ENCODE peak calls at places on chromosomes 3 and 15, in four cellular contexts. One of them, this sample, is unnamed.

GRCh38 chr3:141789281-141789680 is 26.1 kb downstream of the GRK7 start:
- DNase-seq in sigmoid colon: no peak
- DNase-seq in GM12865: no peak
- DNase-seq in fibroblast of mammary gland: no peak
- DNase-seq in this sample: no peak

GRCh38 chr15:34650177-34650576 is 66.7 kb upstream of the GOLGA8B start:
- DNase-seq in GM12865: peak; percentile 47
- DNase-seq in fibroblast of mammary gland: peak; percentile 66
- DNase-seq in sigmoid colon: no peak
- DNase-seq in this sample: no peak

GRCh38 chr15:88202231-88202630 is 54.3 kb downstream of the NTRK3 start:
- DNase-seq in GM12865: no peak
- DNase-seq in sigmoid colon: no peak
- DNase-seq in fibroblast of mammary gland: no peak
- DNase-seq in this sample: no peak

GRCh38 chr15:90994059-90994416 is 297 bp downstream of the PRC1 start:
- DNase-seq in GM12865: peak; percentile 27
- DNase-seq in sigmoid colon: no peak
- DNase-seq in fibroblast of mammary gland: no peak
- DNase-seq in this sample: peak; percentile 44

GRCh38 chr15:26889298-26889898 is 22.5 kb downstream of the GABRA5 start:
- DNase-seq in GM12865: peak; percentile 77
- DNase-seq in fibroblast of mammary gland: peak; percentile 78
- DNase-seq in sigmoid colon: no peak
- DNase-seq in this sample: peak; percentile 65

GRCh38 chr15:29570121-29570930 is 251.9 kb downstream of the TJP1 start:
- DNase-seq in GM12865: no peak
- DNase-seq in fibroblast of mammary gland: no peak
- DNase-seq in sigmoid colon: no peak
- DNase-seq in this sample: peak; percentile 33

GRCh38 chr15:33278816-33279612 is 31.8 kb upstream of the RYR3 start:
- DNase-seq in fibroblast of mammary gland: peak; percentile 95
- DNase-seq in sigmoid colon: no peak
- DNase-seq in GM12865: no peak
- DNase-seq in this sample: no peak

GRCh38 chr15:68271854-68272471 is 5.6 kb upstream of the FEM1B start:
- DNase-seq in sigmoid colon: no peak
- DNase-seq in fibroblast of mammary gland: peak; percentile 88
- DNase-seq in GM12865: no peak
- DNase-seq in this sample: no peak

GRCh38 chr3:10352146-10352911 is 31.4 kb upstream of the SEC13 start:
- DNase-seq in sigmoid colon: no peak
- DNase-seq in GM12865: no peak
- DNase-seq in fibroblast of mammary gland: peak; percentile 77
- DNase-seq in this sample: no peak

GRCh38 chr15:45863881-45864580 is 229.2 kb downstream of the SQOR start:
- DNase-seq in sigmoid colon: no peak
- DNase-seq in GM12865: no peak
- DNase-seq in fibroblast of mammary gland: no peak
- DNase-seq in this sample: no peak

GRCh38 chr15:48645558-48646330 is at the start of gene FBN1:
- DNase-seq in GM12865: peak; percentile 90
- DNase-seq in fibroblast of mammary gland: peak; percentile 90
- DNase-seq in sigmoid colon: peak; percentile 90
- DNase-seq in this sample: peak; percentile 88

GRCh38 chr3:156433138-156433537 is 121.8 kb downstream of the SSR3 start:
- DNase-seq in GM12865: no peak
- DNase-seq in fibroblast of mammary gland: peak; percentile 18
- DNase-seq in sigmoid colon: no peak
- DNase-seq in this sample: no peak

GRCh38 chr3:156044634-156044975 is 75.8 kb upstream of the KCNAB1 start:
- DNase-seq in GM12865: no peak
- DNase-seq in fibroblast of mammary gland: no peak
- DNase-seq in sigmoid colon: no peak
- DNase-seq in this sample: no peak

GRCh38 chr15:25883860-25884259 is 20.7 kb upstream of the ATP10A start:
- DNase-seq in fibroblast of mammary gland: peak; percentile 79
- DNase-seq in sigmoid colon: no peak
- DNase-seq in GM12865: no peak
- DNase-seq in this sample: no peak

GRCh38 chr3:108645364-108645763 is 55.8 kb downstream of the DZIP3 start:
- DNase-seq in sigmoid colon: no peak
- DNase-seq in fibroblast of mammary gland: no peak
- DNase-seq in GM12865: no peak
- DNase-seq in this sample: no peak

GRCh38 chr15:31277335-31278055 is 49.1 kb upstream of the KLF13 start:
- DNase-seq in GM12865: no peak
- DNase-seq in sigmoid colon: peak; percentile 42
- DNase-seq in fibroblast of mammary gland: no peak
- DNase-seq in this sample: no peak

GRCh38 chr15:80031841-80032240 is 27.6 kb upstream of the ZFAND6 start:
- DNase-seq in fibroblast of mammary gland: peak; percentile 4
- DNase-seq in sigmoid colon: no peak
- DNase-seq in GM12865: peak; percentile 77
- DNase-seq in this sample: peak; percentile 21

GRCh38 chr15:42018306-42019224 is 2.3 kb downstream of the PLA2G4E start:
- DNase-seq in GM12865: no peak
- DNase-seq in sigmoid colon: peak; percentile 60
- DNase-seq in fibroblast of mammary gland: no peak
- DNase-seq in this sample: no peak

GRCh38 chr3:123344175-123344908 is 104.5 kb downstream of the ADCY5 start:
- DNase-seq in sigmoid colon: peak; percentile 50
- DNase-seq in GM12865: peak; percentile 31
- DNase-seq in fibroblast of mammary gland: peak; percentile 81
- DNase-seq in this sample: no peak

GRCh38 chr15:88882745-88883144 is 12.6 kb downstream of the HAPLN3 start:
- DNase-seq in fibroblast of mammary gland: peak; percentile 78
- DNase-seq in sigmoid colon: no peak
- DNase-seq in GM12865: no peak
- DNase-seq in this sample: no peak

GRCh38 chr15:97930230-97930629 is 30.3 kb upstream of the ARRDC4 start:
- DNase-seq in GM12865: no peak
- DNase-seq in fibroblast of mammary gland: no peak
- DNase-seq in sigmoid colon: no peak
- DNase-seq in this sample: no peak

DNA sequence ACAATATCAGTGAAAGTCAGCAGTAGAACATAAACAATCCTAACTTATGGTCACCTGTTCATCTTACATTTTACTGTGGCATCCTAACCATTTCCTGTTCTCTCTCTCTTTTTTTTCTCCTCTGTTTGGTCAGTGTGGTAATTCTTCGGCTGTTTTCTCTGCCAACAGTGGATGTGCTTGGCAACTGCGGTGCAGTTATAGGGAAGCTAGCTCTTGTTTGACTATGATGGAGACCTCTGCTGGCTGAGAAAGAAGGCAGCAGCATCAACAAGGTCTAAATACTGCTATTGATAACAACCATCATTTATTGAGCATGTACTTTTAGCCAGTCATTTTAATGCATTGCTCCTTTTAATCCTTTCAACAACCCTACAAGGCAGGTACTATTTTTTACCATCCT is 723 bp upstream of the DRD3 start:
- DNase-seq in fibroblast of mammary gland: peak; percentile 38
- DNase-seq in GM12865: peak; percentile 20
- DNase-seq in sigmoid colon: no peak
- DNase-seq in this sample: no peak
- TF ChIP-seq CTCF in fibroblast of mammary gland: peak; percentile 29
- TF ChIP-seq CTCF in GM12865: peak; percentile 20
- TF ChIP-seq CTCF in sigmoid colon: no peak
- TF ChIP-seq CTCF in this sample: peak; percentile 7

GRCh38 chr3:18761530-18761929 is 336.4 kb upstream of the SATB1 start:
- DNase-seq in GM12865: no peak
- DNase-seq in sigmoid colon: no peak
- DNase-seq in fibroblast of mammary gland: no peak
- DNase-seq in this sample: no peak
- TF ChIP-seq CTCF in GM12865: no peak
- TF ChIP-seq CTCF in sigmoid colon: no peak
- TF ChIP-seq CTCF in fibroblast of mammary gland: no peak
- TF ChIP-seq CTCF in this sample: no peak

DNA sequence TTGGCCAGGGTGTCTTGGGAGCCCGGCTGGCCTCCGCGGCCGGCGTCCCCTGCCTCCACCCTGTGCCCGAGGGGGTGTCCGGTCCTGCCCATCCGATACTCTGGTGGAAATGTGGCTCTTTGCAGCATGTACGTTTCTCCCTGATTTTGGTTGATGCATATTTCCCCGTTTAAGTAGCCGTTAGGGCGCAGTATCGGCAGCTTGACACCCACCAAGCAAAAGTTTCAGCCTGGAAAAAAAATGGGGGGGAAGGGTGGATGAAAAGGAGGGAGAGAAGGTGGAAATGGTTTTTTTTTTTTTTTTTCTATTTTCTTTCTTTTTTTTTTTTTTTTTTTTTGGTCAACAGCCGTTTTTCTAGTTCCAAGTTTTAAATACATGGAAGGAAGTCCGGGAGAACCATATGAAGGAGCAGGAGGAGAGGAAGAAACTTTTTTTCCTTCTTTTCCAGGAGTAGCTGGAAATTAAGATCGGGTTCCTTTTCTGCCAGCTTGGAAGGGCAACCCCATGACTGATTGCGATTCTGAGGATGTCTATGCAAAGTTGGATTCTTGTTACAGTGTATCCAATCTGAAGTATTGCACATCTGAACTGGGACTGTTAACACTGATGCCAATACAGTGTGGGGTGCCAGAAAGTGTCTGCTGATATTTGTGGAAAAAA is 1.5 kb downstream of the RAP2B start:
- DNase-seq in GM12865: no peak
- DNase-seq in sigmoid colon: no peak
- DNase-seq in fibroblast of mammary gland: peak; percentile 36
- DNase-seq in this sample: peak; percentile 31
- TF ChIP-seq CTCF in GM12865: no peak
- TF ChIP-seq CTCF in sigmoid colon: no peak
- TF ChIP-seq CTCF in fibroblast of mammary gland: no peak
- TF ChIP-seq CTCF in this sample: no peak

DNA sequence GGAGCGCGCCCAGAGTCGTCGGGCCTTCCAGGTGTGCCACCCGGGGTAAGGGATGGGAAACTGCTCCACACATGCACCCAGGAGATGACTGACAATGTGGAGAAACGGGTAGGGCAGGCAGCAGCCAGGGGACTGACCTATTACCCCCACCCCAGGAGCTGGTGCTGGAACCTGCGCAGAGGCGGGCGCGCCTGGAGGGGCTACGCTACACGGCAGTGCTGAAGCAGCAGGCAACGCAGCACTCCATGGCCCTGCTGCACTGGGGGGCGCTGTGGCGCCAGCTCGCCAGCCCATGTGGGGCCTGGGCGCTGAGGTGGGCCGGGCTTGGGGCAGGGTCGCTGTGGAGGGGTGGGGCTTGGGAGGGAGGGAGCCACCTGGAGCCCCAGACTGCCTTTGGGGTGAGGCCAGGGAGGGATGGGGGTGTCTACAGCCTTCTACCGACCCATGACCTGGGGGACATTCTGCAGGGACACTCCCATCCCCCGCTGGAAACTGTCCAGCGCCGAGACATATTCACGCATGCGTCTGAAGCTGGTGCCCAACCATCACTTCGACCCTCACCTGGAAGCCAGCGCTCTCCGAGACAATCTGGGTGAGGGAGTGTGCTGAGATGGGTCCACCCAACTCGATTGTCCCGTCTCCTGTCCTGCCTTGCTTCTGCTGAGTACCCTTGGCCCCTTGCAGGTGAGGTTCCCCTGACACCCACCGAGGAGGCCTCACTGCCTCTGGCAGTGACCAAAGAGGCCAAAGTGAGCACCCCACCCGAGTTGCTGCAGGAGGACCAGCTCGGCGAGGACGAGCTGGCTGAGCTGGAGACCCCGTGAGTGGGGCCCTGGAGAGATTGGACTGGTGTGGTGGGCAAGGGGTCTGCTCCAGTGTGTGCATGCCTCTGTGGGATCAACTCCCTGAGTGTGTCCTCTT is 23.3 kb downstream of the NBEAL2 start:
- DNase-seq in sigmoid colon: peak; percentile 61
- DNase-seq in fibroblast of mammary gland: no peak
- DNase-seq in GM12865: no peak
- DNase-seq in this sample: no peak
- TF ChIP-seq CTCF in sigmoid colon: no peak
- TF ChIP-seq CTCF in fibroblast of mammary gland: no peak
- TF ChIP-seq CTCF in GM12865: no peak
- TF ChIP-seq CTCF in this sample: no peak

GRCh38 chr3:189269356-189269755 is 97.6 kb downstream of the TPRG1 start:
- DNase-seq in sigmoid colon: no peak
- DNase-seq in fibroblast of mammary gland: peak; percentile 45
- DNase-seq in GM12865: no peak
- DNase-seq in this sample: no peak
- TF ChIP-seq CTCF in sigmoid colon: no peak
- TF ChIP-seq CTCF in fibroblast of mammary gland: no peak
- TF ChIP-seq CTCF in GM12865: no peak
- TF ChIP-seq CTCF in this sample: no peak

GRCh38 chr15:47374222-47374621 is 343.1 kb upstream of the SEMA6D start:
- DNase-seq in GM12865: no peak
- DNase-seq in fibroblast of mammary gland: peak; percentile 36
- DNase-seq in sigmoid colon: no peak
- DNase-seq in this sample: no peak
- TF ChIP-seq CTCF in GM12865: no peak
- TF ChIP-seq CTCF in fibroblast of mammary gland: peak; percentile 60
- TF ChIP-seq CTCF in sigmoid colon: no peak
- TF ChIP-seq CTCF in this sample: no peak

DNA sequence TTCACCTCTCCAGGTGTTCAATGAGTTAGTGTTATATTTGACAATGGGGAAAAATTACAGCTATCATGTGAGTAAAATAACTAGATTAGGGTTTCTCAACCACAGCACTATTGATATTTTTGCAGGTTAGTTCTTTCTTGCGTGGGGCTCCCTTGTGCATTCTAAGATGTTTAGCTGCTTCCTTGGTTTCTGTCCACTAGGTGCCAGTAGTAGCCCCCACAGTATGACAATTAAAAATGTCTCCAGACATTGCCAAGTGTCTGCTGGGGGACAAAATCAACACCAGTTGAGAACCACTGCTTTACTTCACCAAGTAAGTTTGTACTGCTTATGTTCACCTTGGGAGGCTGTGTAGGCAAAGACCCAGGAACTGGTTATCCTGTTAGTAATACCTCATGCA is 618.7 kb downstream of the EDEM1 start:
- DNase-seq in fibroblast of mammary gland: no peak
- DNase-seq in sigmoid colon: no peak
- DNase-seq in GM12865: peak; percentile 60
- DNase-seq in this sample: no peak
- TF ChIP-seq CTCF in fibroblast of mammary gland: no peak
- TF ChIP-seq CTCF in sigmoid colon: no peak
- TF ChIP-seq CTCF in GM12865: peak; percentile 49
- TF ChIP-seq CTCF in this sample: no peak

DNA sequence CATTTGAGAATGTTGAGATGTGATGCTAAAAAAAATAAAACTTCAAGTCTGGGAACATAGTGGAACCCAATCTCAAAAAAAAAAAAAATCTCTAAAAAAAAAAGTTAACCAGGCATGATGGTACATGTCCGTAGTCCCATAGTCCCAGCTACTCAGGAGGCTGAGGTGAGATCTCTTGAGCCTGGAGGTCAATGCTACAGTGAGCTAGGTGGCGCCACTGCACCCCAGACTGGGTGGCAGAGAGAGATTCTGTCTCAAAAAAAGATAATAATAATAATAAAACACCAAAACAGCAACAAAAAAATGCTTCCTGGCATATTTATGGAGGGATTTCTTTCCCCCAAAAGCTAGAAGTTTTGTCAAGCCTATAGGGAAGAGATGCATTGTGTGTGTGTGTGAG is 361.6 kb downstream of the ROBO1 start:
- DNase-seq in sigmoid colon: no peak
- DNase-seq in GM12865: no peak
- DNase-seq in fibroblast of mammary gland: no peak
- DNase-seq in this sample: no peak
- TF ChIP-seq CTCF in sigmoid colon: no peak
- TF ChIP-seq CTCF in GM12865: no peak
- TF ChIP-seq CTCF in fibroblast of mammary gland: peak; percentile 19
- TF ChIP-seq CTCF in this sample: no peak